ENCODE peak calls at places on chromosomes 1 and 21, in four cellular contexts. L is pancreas, V is psoas muscle, R is ovary. K is an unnamed sample.

GRCh38 chr1:153355445-153356071 is 2.1 kb upstream of the S100A9 start:
- DNase-seq in L (no peak), V (peak; percentile 72), R (no peak), K (peak; percentile 59)

GRCh38 chr21:36126166-36126565 is 8.7 kb upstream of the CBR3 start:
- DNase-seq in L (no peak), V (no peak), R (no peak), K (no peak)

GRCh38 chr1:22916469-22916817 is 56.2 kb downstream of the LACTBL1 start:
- DNase-seq in L (no peak), V (peak; percentile 44), R (no peak), K (no peak)

GRCh38 chr1:101107496-101108115 is 82.0 kb upstream of the DPH5 start:
- DNase-seq in L (no peak), V (no peak), R (no peak), K (no peak)

GRCh38 chr1:154730986-154731489 is 123.1 kb upstream of the ADAR start:
- DNase-seq in L (no peak), V (no peak), R (no peak), K (no peak)

GRCh38 chr1:57850572-57850971 is 426.7 kb upstream of the DAB1 start:
- DNase-seq in L (no peak), V (no peak), R (no peak), K (no peak)

GRCh38 chr1:51312718-51313117 is 17.6 kb downstream of the TTC39A start:
- DNase-seq in L (no peak), V (no peak), R (no peak), K (no peak)

GRCh38 chr1:236677641-236678235 is 8.6 kb upstream of the ACTN2 start:
- DNase-seq in L (no peak), V (no peak), R (no peak), K (no peak)

GRCh38 chr21:46116846-46117585 is 19.1 kb downstream of the COL6A2 start:
- DNase-seq in L (peak; percentile 10), V (peak; percentile 48), R (peak; percentile 32), K (no peak)

GRCh38 chr1:8728464-8728863 is 89.0 kb downstream of the RERE start:
- DNase-seq in L (no peak), V (no peak), R (no peak), K (no peak)

GRCh38 chr1:207034998-207035397 is 2.4 kb upstream of the C1orf116 start:
- DNase-seq in L (no peak), V (no peak), R (no peak), K (no peak)

GRCh38 chr1:238606457-238606856 is 715.7 kb upstream of the ZP4 start:
- DNase-seq in L (no peak), V (no peak), R (no peak), K (no peak)

GRCh38 chr1:145845514-145846161 is at the start of gene NUDT17:
- DNase-seq in L (peak; percentile 76), V (peak; percentile 92), R (peak; percentile 86), K (peak; percentile 81)

GRCh38 chr1:159465191-159465603 is 25.7 kb downstream of the OR10J1 start:
- DNase-seq in L (no peak), V (no peak), R (no peak), K (no peak)

GRCh38 chr1:228091084-228091483 is 8.6 kb downstream of the ARF1 start:
- DNase-seq in L (no peak), V (no peak), R (no peak), K (no peak)

GRCh38 chr1:1137256-1138045 is 21.6 kb upstream of the C1orf159 start:
- DNase-seq in L (no peak), V (no peak), R (no peak), K (no peak)

GRCh38 chr1:41617336-41617735 is 132.9 kb upstream of the EDN2 start:
- DNase-seq in L (no peak), V (no peak), R (no peak), K (no peak)

GRCh38 chr1:205440121-205440475 is 15.7 kb downstream of the BLACAT1 start:
- DNase-seq in L (no peak), V (no peak), R (no peak), K (no peak)

GRCh38 chr21:16388291-16388690 is 658.5 kb downstream of the USP25 start:
- DNase-seq in L (no peak), V (no peak), R (no peak), K (no peak)

GRCh38 chr1:205950826-205951549 is 7.7 kb upstream of the SLC26A9 start:
- DNase-seq in L (no peak), V (no peak), R (no peak), K (no peak)

GRCh38 chr1:109639063-109639840 is 16.6 kb upstream of the GSTM4 start:
- DNase-seq in L (no peak), V (no peak), R (no peak), K (peak; percentile 12)

GRCh38 chr1:16440480-16441311 is at the start of gene NECAP2:
- DNase-seq in L (peak; percentile 91), V (peak; percentile 97), R (peak; percentile 97), K (peak; percentile 95)

GRCh38 chr1:66729130-66729922 is 22.9 kb upstream of the DYNLT5 start:
- DNase-seq in L (no peak), V (no peak), R (no peak), K (no peak)

GRCh38 chr1:183905497-183905896 is 100.6 kb downstream of the RGL1 start:
- DNase-seq in L (no peak), V (no peak), R (no peak), K (no peak)

GRCh38 chr1:66262233-66262632 is 271.7 kb upstream of the SGIP1 start:
- DNase-seq in L (no peak), V (peak; percentile 48), R (no peak), K (no peak)

GRCh38 chr1:166956057-166956850 is 19.1 kb downstream of the ILDR2 start:
- DNase-seq in L (no peak), V (no peak), R (no peak), K (no peak)

GRCh38 chr1:184684285-184685077 is 70.2 kb downstream of the EDEM3 start:
- DNase-seq in L (no peak), V (peak; percentile 65), R (peak; percentile 44), K (no peak)

GRCh38 chr1:217274927-217275616 is 355.8 kb downstream of the GPATCH2 start:
- DNase-seq in L (no peak), V (no peak), R (no peak), K (no peak)

GRCh38 chr21:42677339-42678117 is 24.1 kb downstream of the PDE9A start:
- DNase-seq in L (no peak), V (peak; percentile 12), R (no peak), K (no peak)

GRCh38 chr1:30173560-30173959 is 549.8 kb downstream of the MATN1 start:
- DNase-seq in L (no peak), V (no peak), R (no peak), K (no peak)

GRCh38 chr1:5509664-5510452 is 482.4 kb downstream of the NPHP4 start:
- DNase-seq in L (peak; percentile 45), V (peak; percentile 72), R (peak; percentile 81), K (peak; percentile 67)

GRCh38 chr1:151213560-151213959 is 15.2 kb downstream of the PIP5K1A start:
- DNase-seq in L (no peak), V (no peak), R (no peak), K (no peak)

GRCh38 chr1:37741130-37741529 is 23.8 kb downstream of the EPHA10 start:
- DNase-seq in L (no peak), V (no peak), R (no peak), K (peak; percentile 57)

GRCh38 chr1:1833456-1833855 is 55.2 kb upstream of the NADK start:
- DNase-seq in L (no peak), V (no peak), R (no peak), K (peak; percentile 77)

GRCh38 chr1:103208844-103209243 is 100.5 kb upstream of the COL11A1 start:
- DNase-seq in L (no peak), V (no peak), R (no peak), K (no peak)

GRCh38 chr1:26020390-26020789 is 1.2 kb upstream of the EXTL1 start:
- DNase-seq in L (no peak), V (no peak), R (peak; percentile 65), K (no peak)

GRCh38 chr1:26021647-26022403 is at the start of gene EXTL1:
- DNase-seq in L (no peak), V (peak; percentile 87), R (peak; percentile 73), K (peak; percentile 53)

GRCh38 chr1:26019641-26020315 is 1.8 kb upstream of the EXTL1 start:
- DNase-seq in L (no peak), V (no peak), R (no peak), K (no peak)

GRCh38 chr1:26022404-26022779 is 817 bp downstream of the EXTL1 start:
- DNase-seq in L (no peak), V (no peak), R (no peak), K (no peak)

DNA sequence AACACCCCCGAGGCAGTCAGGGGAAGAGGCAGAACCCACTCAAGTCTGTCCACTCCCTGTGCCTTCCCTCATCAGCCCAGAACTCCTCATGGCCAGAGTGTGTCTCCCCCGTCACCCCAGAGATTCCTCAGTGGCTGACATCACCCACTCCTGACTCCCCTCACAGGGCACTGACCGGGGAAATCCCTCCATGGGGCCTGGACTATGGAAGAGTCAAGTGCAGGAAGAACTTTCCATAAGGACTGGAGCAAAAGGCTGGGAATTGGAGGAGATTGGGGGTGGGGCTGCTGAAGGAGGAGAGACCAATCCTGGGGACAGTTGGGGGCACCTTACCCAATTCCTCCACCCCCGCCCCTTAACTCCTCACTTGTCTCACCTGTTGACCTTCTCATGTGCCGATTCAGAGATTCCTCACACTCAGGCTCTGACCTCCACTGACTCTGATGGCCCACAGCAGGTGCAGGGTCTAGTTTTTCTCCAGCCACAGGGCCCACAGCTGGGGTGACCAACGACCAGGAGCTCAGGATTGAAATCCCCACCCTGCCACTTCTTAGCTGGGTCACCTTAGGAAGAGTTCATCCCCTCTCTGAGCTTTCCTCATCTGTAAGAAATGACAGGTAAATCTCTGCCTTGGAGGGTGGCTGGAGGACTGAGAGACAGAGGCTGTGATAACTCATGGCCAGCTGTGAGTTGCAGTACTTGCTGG is 481 bp upstream of the EXTL1 start:
- DNase-seq in L (no peak), V (no peak), R (no peak), K (no peak)
- H3K4me3 ChIP-seq in L (no peak overlapping the region), V (no peak overlapping the region), R (no peak overlapping the region), K (no peak overlapping the region)

GRCh38 chr1:46784666-46785065 is 14.2 kb upstream of the CYP4B1 start:
- DNase-seq in L (no peak), V (no peak), R (no peak), K (no peak)
- H3K4me1 ChIP-seq in L (no peaks in the 10 kb centered on the region), V (no peaks in the 10 kb centered on the region), R (no peaks in the 10 kb centered on the region), K (no peaks in the 10 kb centered on the region)

GRCh38 chr1:186403632-186404031 is 28.0 kb downstream of the ODR4 start:
- DNase-seq in L (no peak), V (no peak), R (no peak), K (no peak)

GRCh38 chr1:186409091-186409490 is 33.5 kb downstream of the ODR4 start:
- DNase-seq in L (no peak), V (no peak), R (no peak), K (no peak)

GRCh38 chr1:186404454-186405051 is 28.9 kb downstream of the ODR4 start:
- DNase-seq in L (no peak), V (no peak), R (no peak), K (no peak)
- TF ChIP-seq CTCF in L (peak; percentile 42), V (peak; percentile 56), R (peak; percentile 30), K (peak; percentile 73)

GRCh38 chr1:111142358-111142975 is 2.4 kb downstream of the CEPT1 start:
- DNase-seq in L (no peak), V (no peak), R (no peak), K (no peak)
- H3K4me3 ChIP-seq in L (no peak overlapping the region), V (peak overlapping the region; percentile 96), R (no peak overlapping the region), K (no peak overlapping the region)